ENCODE peak calls at places on chromosomes 7 and 10, in eight cellular contexts. One of them, this sample, is unnamed.
A peak's percentile ranks its signal among the peaks of the same experiment; 100 is the strongest.

GRCh38 chr7:156956733-156957132 is 7.2 kb downstream of the NOM1 start:
- DNase-seq in CD14-positive monocyte: no peak
- DNase-seq in tibial nerve: no peak
- DNase-seq in WTC11: no peak
- DNase-seq in breast epithelium: no peak
- DNase-seq in fibroblast of mammary gland: no peak
- DNase-seq in MCF 10A: no peak
- DNase-seq in choroid plexus epithelial cell: no peak
- DNase-seq in this sample: no peak

GRCh38 chr7:1397491-1398327 is 61.6 kb downstream of the MICALL2 start:
- DNase-seq in CD14-positive monocyte: no peak
- DNase-seq in tibial nerve: no peak
- DNase-seq in WTC11: no peak
- DNase-seq in breast epithelium: no peak
- DNase-seq in fibroblast of mammary gland: peak; percentile 85
- DNase-seq in MCF 10A: peak; percentile 81
- DNase-seq in choroid plexus epithelial cell: peak; percentile 30
- DNase-seq in this sample: no peak

GRCh38 chr10:58107506-58107905 is 160.2 kb downstream of the IPMK start:
- DNase-seq in CD14-positive monocyte: no peak
- DNase-seq in tibial nerve: no peak
- DNase-seq in WTC11: no peak
- DNase-seq in breast epithelium: no peak
- DNase-seq in fibroblast of mammary gland: peak; percentile 88
- DNase-seq in MCF 10A: peak; percentile 52
- DNase-seq in choroid plexus epithelial cell: peak; percentile 33
- DNase-seq in this sample: no peak

GRCh38 chr10:35447693-35448407 is 111.5 kb downstream of the CCNY start:
- DNase-seq in CD14-positive monocyte: no peak
- DNase-seq in tibial nerve: no peak
- DNase-seq in WTC11: peak; percentile 35
- DNase-seq in breast epithelium: peak; percentile 57
- DNase-seq in fibroblast of mammary gland: peak; percentile 51
- DNase-seq in MCF 10A: peak; percentile 78
- DNase-seq in choroid plexus epithelial cell: peak; percentile 82
- DNase-seq in this sample: no peak

GRCh38 chr10:127580822-127581221 is 31.7 kb downstream of the NPS start:
- DNase-seq in CD14-positive monocyte: no peak
- DNase-seq in tibial nerve: no peak
- DNase-seq in WTC11: no peak
- DNase-seq in breast epithelium: no peak
- DNase-seq in fibroblast of mammary gland: no peak
- DNase-seq in MCF 10A: no peak
- DNase-seq in choroid plexus epithelial cell: no peak
- DNase-seq in this sample: no peak

GRCh38 chr7:85688712-85689111 is 501.9 kb upstream of the SEMA3D start:
- DNase-seq in CD14-positive monocyte: no peak
- DNase-seq in tibial nerve: no peak
- DNase-seq in WTC11: no peak
- DNase-seq in breast epithelium: no peak
- DNase-seq in fibroblast of mammary gland: peak; percentile 30
- DNase-seq in MCF 10A: no peak
- DNase-seq in choroid plexus epithelial cell: no peak
- DNase-seq in this sample: no peak

GRCh38 chr7:68238204-68238805 is 1241.7 kb downstream of the TYW1 start:
- DNase-seq in CD14-positive monocyte: no peak
- DNase-seq in tibial nerve: no peak
- DNase-seq in WTC11: no peak
- DNase-seq in breast epithelium: no peak
- DNase-seq in fibroblast of mammary gland: no peak
- DNase-seq in MCF 10A: no peak
- DNase-seq in choroid plexus epithelial cell: no peak
- DNase-seq in this sample: no peak

GRCh38 chr10:13890617-13891541 is 304.1 kb downstream of the PRPF18 start:
- DNase-seq in CD14-positive monocyte: no peak
- DNase-seq in tibial nerve: no peak
- DNase-seq in WTC11: no peak
- DNase-seq in breast epithelium: no peak
- DNase-seq in fibroblast of mammary gland: peak; percentile 51
- DNase-seq in MCF 10A: no peak
- DNase-seq in choroid plexus epithelial cell: peak; percentile 59
- DNase-seq in this sample: peak; percentile 73

GRCh38 chr10:114489521-114490310 is 85.4 kb upstream of the AFAP1L2 start:
- DNase-seq in CD14-positive monocyte: no peak
- DNase-seq in tibial nerve: no peak
- DNase-seq in WTC11: peak; percentile 55
- DNase-seq in breast epithelium: peak; percentile 28
- DNase-seq in fibroblast of mammary gland: no peak
- DNase-seq in MCF 10A: no peak
- DNase-seq in choroid plexus epithelial cell: no peak
- DNase-seq in this sample: no peak

GRCh38 chr7:148135106-148135505 is 455.5 kb upstream of the C7orf33 start:
- DNase-seq in CD14-positive monocyte: no peak
- DNase-seq in tibial nerve: peak; percentile 20
- DNase-seq in WTC11: no peak
- DNase-seq in breast epithelium: no peak
- DNase-seq in fibroblast of mammary gland: peak; percentile 1
- DNase-seq in MCF 10A: peak; percentile 44
- DNase-seq in choroid plexus epithelial cell: peak; percentile 7
- DNase-seq in this sample: no peak

GRCh38 chr7:132544999-132545398 is 31.3 kb downstream of the PLXNA4 start:
- DNase-seq in CD14-positive monocyte: no peak
- DNase-seq in tibial nerve: no peak
- DNase-seq in WTC11: no peak
- DNase-seq in breast epithelium: no peak
- DNase-seq in fibroblast of mammary gland: no peak
- DNase-seq in MCF 10A: no peak
- DNase-seq in choroid plexus epithelial cell: no peak
- DNase-seq in this sample: no peak

GRCh38 chr7:98211676-98212531 is 665 bp downstream of the BHLHA15 start:
- DNase-seq in CD14-positive monocyte: no peak
- DNase-seq in tibial nerve: no peak
- DNase-seq in WTC11: peak; percentile 15
- DNase-seq in breast epithelium: no peak
- DNase-seq in fibroblast of mammary gland: no peak
- DNase-seq in MCF 10A: no peak
- DNase-seq in choroid plexus epithelial cell: no peak
- DNase-seq in this sample: peak; percentile 66

GRCh38 chr10:115402690-115403089 is 309.5 kb downstream of the ATRNL1 start:
- DNase-seq in CD14-positive monocyte: no peak
- DNase-seq in tibial nerve: no peak
- DNase-seq in WTC11: no peak
- DNase-seq in breast epithelium: no peak
- DNase-seq in fibroblast of mammary gland: peak; percentile 64
- DNase-seq in MCF 10A: peak; percentile 79
- DNase-seq in choroid plexus epithelial cell: peak; percentile 80
- DNase-seq in this sample: no peak

GRCh38 chr7:129401228-129401967 is 32.8 kb upstream of the STRIP2 start:
- DNase-seq in CD14-positive monocyte: peak; percentile 52
- DNase-seq in tibial nerve: no peak
- DNase-seq in WTC11: no peak
- DNase-seq in breast epithelium: no peak
- DNase-seq in fibroblast of mammary gland: no peak
- DNase-seq in MCF 10A: peak; percentile 11
- DNase-seq in choroid plexus epithelial cell: peak; percentile 10
- DNase-seq in this sample: no peak

GRCh38 chr10:79436850-79437103 is 8.6 kb downstream of the ZCCHC24 start:
- DNase-seq in CD14-positive monocyte: no peak
- DNase-seq in tibial nerve: no peak
- DNase-seq in WTC11: no peak
- DNase-seq in breast epithelium: no peak
- DNase-seq in fibroblast of mammary gland: no peak
- DNase-seq in MCF 10A: no peak
- DNase-seq in choroid plexus epithelial cell: no peak
- DNase-seq in this sample: no peak

GRCh38 chr10:116733566-116733965 is 8.8 kb downstream of the HSPA12A start:
- DNase-seq in CD14-positive monocyte: no peak
- DNase-seq in tibial nerve: no peak
- DNase-seq in WTC11: no peak
- DNase-seq in breast epithelium: no peak
- DNase-seq in fibroblast of mammary gland: peak; percentile 77
- DNase-seq in MCF 10A: no peak
- DNase-seq in choroid plexus epithelial cell: no peak
- DNase-seq in this sample: no peak

GRCh38 chr10:116738359-116738738 is 4.0 kb downstream of the HSPA12A start:
- DNase-seq in CD14-positive monocyte: no peak
- DNase-seq in tibial nerve: no peak
- DNase-seq in WTC11: no peak
- DNase-seq in breast epithelium: no peak
- DNase-seq in fibroblast of mammary gland: no peak
- DNase-seq in MCF 10A: no peak
- DNase-seq in choroid plexus epithelial cell: no peak
- DNase-seq in this sample: no peak

GRCh38 chr10:116741391-116742351 is 695 bp downstream of the HSPA12A start:
- DNase-seq in CD14-positive monocyte: no peak
- DNase-seq in tibial nerve: no peak
- DNase-seq in WTC11: peak; percentile 23
- DNase-seq in breast epithelium: no peak
- DNase-seq in fibroblast of mammary gland: no peak
- DNase-seq in MCF 10A: no peak
- DNase-seq in choroid plexus epithelial cell: no peak
- DNase-seq in this sample: no peak

GRCh38 chr10:116740971-116741370 is 1.4 kb downstream of the HSPA12A start:
- DNase-seq in CD14-positive monocyte: no peak
- DNase-seq in tibial nerve: no peak
- DNase-seq in WTC11: no peak
- DNase-seq in breast epithelium: no peak
- DNase-seq in fibroblast of mammary gland: no peak
- DNase-seq in MCF 10A: no peak
- DNase-seq in choroid plexus epithelial cell: no peak
- DNase-seq in this sample: no peak

GRCh38 chr10:116737582-116738358 is 4.6 kb downstream of the HSPA12A start:
- DNase-seq in CD14-positive monocyte: no peak
- DNase-seq in tibial nerve: no peak
- DNase-seq in WTC11: peak; percentile 49
- DNase-seq in breast epithelium: no peak
- DNase-seq in fibroblast of mammary gland: no peak
- DNase-seq in MCF 10A: no peak
- DNase-seq in choroid plexus epithelial cell: peak; percentile 19
- DNase-seq in this sample: no peak
- TF ChIP-seq CTCF in CD14-positive monocyte: peak; percentile 10
- TF ChIP-seq CTCF in tibial nerve: peak; percentile 12
- TF ChIP-seq CTCF in WTC11: no peak
- TF ChIP-seq CTCF in breast epithelium: no peak
- TF ChIP-seq CTCF in fibroblast of mammary gland: peak; percentile 20
- TF ChIP-seq CTCF in MCF 10A: no peak
- TF ChIP-seq CTCF in choroid plexus epithelial cell: peak; percentile 53
- TF ChIP-seq CTCF in this sample: peak; percentile 16

DNA sequence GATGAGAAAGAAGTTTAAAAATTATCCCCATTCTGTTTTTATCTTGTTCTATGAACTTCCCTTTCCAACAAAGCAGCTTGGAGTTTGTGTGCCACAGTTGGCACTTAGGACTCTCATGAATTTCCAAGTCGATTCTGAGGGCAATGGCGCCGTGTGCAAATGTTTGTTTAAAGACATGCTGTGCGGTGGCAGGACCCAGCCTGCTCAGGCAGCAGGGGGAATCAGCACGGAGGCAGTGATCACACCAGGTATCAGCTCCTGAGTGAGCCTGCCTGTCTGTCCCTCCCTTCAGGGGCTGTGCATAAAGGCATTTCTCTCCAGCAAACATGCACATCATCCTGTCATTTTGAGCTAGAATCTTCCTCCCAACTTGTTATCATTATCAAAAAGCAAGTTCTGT is 109.7 kb upstream of the WDR11 start:
- DNase-seq in CD14-positive monocyte: no peak
- DNase-seq in tibial nerve: no peak
- DNase-seq in WTC11: no peak
- DNase-seq in breast epithelium: no peak
- DNase-seq in fibroblast of mammary gland: no peak
- DNase-seq in MCF 10A: no peak
- DNase-seq in choroid plexus epithelial cell: no peak
- DNase-seq in this sample: no peak
- TF ChIP-seq CTCF in CD14-positive monocyte: no peak
- TF ChIP-seq CTCF in tibial nerve: no peak
- TF ChIP-seq CTCF in WTC11: no peak
- TF ChIP-seq CTCF in breast epithelium: no peak
- TF ChIP-seq CTCF in fibroblast of mammary gland: no peak
- TF ChIP-seq CTCF in MCF 10A: no peak
- TF ChIP-seq CTCF in choroid plexus epithelial cell: no peak
- TF ChIP-seq CTCF in this sample: no peak

DNA sequence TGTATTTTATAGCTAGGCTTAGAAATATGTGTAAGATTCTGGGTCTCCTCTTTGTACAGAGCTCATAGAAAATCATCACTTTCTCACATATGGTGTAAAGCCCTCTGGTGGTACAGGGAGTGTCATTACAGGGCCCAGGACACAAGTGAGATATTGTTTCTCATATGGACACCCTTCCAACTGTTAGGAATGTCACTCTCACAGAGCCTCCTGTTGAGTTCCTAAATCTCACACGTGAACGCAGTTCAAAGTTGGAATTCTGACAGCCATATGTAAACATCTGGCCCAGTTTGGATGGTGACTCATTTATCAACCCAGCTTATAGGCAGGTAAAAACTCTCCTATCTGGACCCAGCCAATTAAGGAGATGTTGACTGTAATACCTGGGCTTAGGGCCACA is 35.4 kb upstream of the ZNF107 start:
- DNase-seq in CD14-positive monocyte: no peak
- DNase-seq in tibial nerve: no peak
- DNase-seq in WTC11: no peak
- DNase-seq in breast epithelium: no peak
- DNase-seq in fibroblast of mammary gland: peak; percentile 7
- DNase-seq in MCF 10A: no peak
- DNase-seq in choroid plexus epithelial cell: peak; percentile 57
- DNase-seq in this sample: no peak
- TF ChIP-seq CTCF in CD14-positive monocyte: peak; percentile 23
- TF ChIP-seq CTCF in tibial nerve: peak; percentile 35
- TF ChIP-seq CTCF in WTC11: no peak
- TF ChIP-seq CTCF in breast epithelium: peak; percentile 39
- TF ChIP-seq CTCF in fibroblast of mammary gland: peak; percentile 43
- TF ChIP-seq CTCF in MCF 10A: peak; percentile 20
- TF ChIP-seq CTCF in choroid plexus epithelial cell: peak; percentile 67
- TF ChIP-seq CTCF in this sample: peak; percentile 54

GRCh38 chr10:119308556-119309422 is 101.4 kb downstream of the GRK5 start:
- DNase-seq in CD14-positive monocyte: no peak
- DNase-seq in tibial nerve: no peak
- DNase-seq in WTC11: no peak
- DNase-seq in breast epithelium: no peak
- DNase-seq in fibroblast of mammary gland: no peak
- DNase-seq in MCF 10A: no peak
- DNase-seq in choroid plexus epithelial cell: no peak
- DNase-seq in this sample: no peak

GRCh38 chr10:119308089-119308488 is 100.7 kb downstream of the GRK5 start:
- DNase-seq in CD14-positive monocyte: no peak
- DNase-seq in tibial nerve: no peak
- DNase-seq in WTC11: no peak
- DNase-seq in breast epithelium: no peak
- DNase-seq in fibroblast of mammary gland: no peak
- DNase-seq in MCF 10A: no peak
- DNase-seq in choroid plexus epithelial cell: no peak
- DNase-seq in this sample: no peak

GRCh38 chr10:119305860-119306513 is 98.6 kb downstream of the GRK5 start:
- DNase-seq in CD14-positive monocyte: peak; percentile 93
- DNase-seq in tibial nerve: peak; percentile 68
- DNase-seq in WTC11: no peak
- DNase-seq in breast epithelium: peak; percentile 51
- DNase-seq in fibroblast of mammary gland: peak; percentile 95
- DNase-seq in MCF 10A: peak; percentile 98
- DNase-seq in choroid plexus epithelial cell: peak; percentile 95
- DNase-seq in this sample: no peak

GRCh38 chr10:119306514-119306951 is 99.2 kb downstream of the GRK5 start:
- DNase-seq in CD14-positive monocyte: peak; percentile 60
- DNase-seq in tibial nerve: no peak
- DNase-seq in WTC11: peak; percentile 25
- DNase-seq in breast epithelium: no peak
- DNase-seq in fibroblast of mammary gland: no peak
- DNase-seq in MCF 10A: peak; percentile 66
- DNase-seq in choroid plexus epithelial cell: no peak
- DNase-seq in this sample: no peak

GRCh38 chr10:119306964-119307363 is 99.6 kb downstream of the GRK5 start:
- DNase-seq in CD14-positive monocyte: no peak
- DNase-seq in tibial nerve: no peak
- DNase-seq in WTC11: no peak
- DNase-seq in breast epithelium: no peak
- DNase-seq in fibroblast of mammary gland: peak; percentile 29
- DNase-seq in MCF 10A: no peak
- DNase-seq in choroid plexus epithelial cell: no peak
- DNase-seq in this sample: no peak
- TF ChIP-seq CTCF in CD14-positive monocyte: no peak
- TF ChIP-seq CTCF in tibial nerve: no peak
- TF ChIP-seq CTCF in WTC11: no peak
- TF ChIP-seq CTCF in breast epithelium: no peak
- TF ChIP-seq CTCF in fibroblast of mammary gland: no peak
- TF ChIP-seq CTCF in MCF 10A: no peak
- TF ChIP-seq CTCF in choroid plexus epithelial cell: no peak
- TF ChIP-seq CTCF in this sample: no peak

This sample was measured in upper lobe of right lung.